ENCODE peak calls at places on chromosomes 1 and 21, in ten cellular contexts. C, R, A, T, E, B, X, J, Q and H are unnamed samples. For H3K4me1, the result is how much of the 10 kb centered on the place peaks cover.

GRCh38 chr21:27725916-27726315 is 759.0 kb upstream of the ADAMTS5 start:
- DNase-seq in C (no peak), R (no peak), A (no peak), T (no peak), E (no peak), B (no peak), X (no peak), J (no peak), Q (no peak), H (no peak)

GRCh38 chr1:246503341-246503740 is 3.7 kb downstream of the SMYD3 start:
- DNase-seq in C (no peak), R (no peak), A (no peak), T (no peak), E (no peak), B (no peak), X (peak), J (no peak), Q (no peak), H (no peak)

GRCh38 chr21:34517491-34518245 is 5.7 kb upstream of the KCNE1 start:
- DNase-seq in C (peak), R (no peak), A (no peak), T (no peak), E (no peak), B (peak), X (no peak), J (no peak), Q (peak), H (peak)

GRCh38 chr1:201562257-201562656 is 23.3 kb downstream of the NAV1 start:
- DNase-seq in C (no peak), R (no peak), A (no peak), T (no peak), E (no peak), B (no peak), X (peak), J (no peak), Q (no peak), H (no peak)

GRCh38 chr1:59674605-59675004 is 140.1 kb upstream of the HOOK1 start:
- DNase-seq in C (no peak), R (no peak), A (no peak), T (no peak), E (no peak), B (no peak), X (no peak), J (no peak), Q (no peak), H (no peak)

GRCh38 chr1:103109291-103109920 is 1.1 kb upstream of the COL11A1 start:
- DNase-seq in C (peak), R (no peak), A (peak), T (no peak), E (no peak), B (peak), X (peak), J (no peak), Q (peak), H (no peak)

GRCh38 chr21:34107606-34108005 is 34.2 kb downstream of the MRPS6 start:
- DNase-seq in C (no peak), R (no peak), A (no peak), T (no peak), E (no peak), B (no peak), X (no peak), J (no peak), Q (no peak), H (no peak)

GRCh38 chr1:196209265-196209664 is 399.0 kb downstream of the KCNT2 start:
- DNase-seq in C (no peak), R (no peak), A (no peak), T (no peak), E (no peak), B (no peak), X (no peak), J (no peak), Q (no peak), H (no peak)

GRCh38 chr1:239436286-239436685 is 49.9 kb downstream of the CHRM3 start:
- DNase-seq in C (no peak), R (no peak), A (no peak), T (no peak), E (no peak), B (no peak), X (no peak), J (no peak), Q (no peak), H (no peak)

GRCh38 chr1:3783651-3784474 is 11.3 kb downstream of the SMIM1 start:
- DNase-seq in C (no peak), R (peak), A (no peak), T (no peak), E (no peak), B (no peak), X (no peak), J (no peak), Q (no peak), H (no peak)

GRCh38 chr1:41488599-41488905 is 4.1 kb upstream of the EDN2 start:
- DNase-seq in C (no peak), R (no peak), A (no peak), T (no peak), E (no peak), B (no peak), X (no peak), J (no peak), Q (no peak), H (no peak)

GRCh38 chr1:159786966-159787365 is 6.2 kb downstream of the DUSP23 start:
- DNase-seq in C (no peak), R (no peak), A (no peak), T (no peak), E (no peak), B (no peak), X (no peak), J (no peak), Q (no peak), H (no peak)

GRCh38 chr1:202961220-202961880 is 3.2 kb upstream of the ADIPOR1 start:
- DNase-seq in C (no peak), R (no peak), A (no peak), T (no peak), E (no peak), B (no peak), X (no peak), J (no peak), Q (no peak), H (no peak)

GRCh38 chr1:237042467-237042891 is 495 bp downstream of the RYR2 start:
- DNase-seq in C (no peak), R (no peak), A (peak), T (no peak), E (no peak), B (peak), X (no peak), J (no peak), Q (peak), H (no peak)

GRCh38 chr1:160052943-160053342 is 17.0 kb downstream of the KCNJ10 start:
- DNase-seq in C (no peak), R (no peak), A (no peak), T (no peak), E (no peak), B (no peak), X (no peak), J (no peak), Q (no peak), H (no peak)

GRCh38 chr1:232628335-232629214 is 1.4 kb downstream of the SIPA1L2 start:
- DNase-seq in C (no peak), R (no peak), A (no peak), T (no peak), E (no peak), B (peak), X (peak), J (no peak), Q (no peak), H (no peak)

DNA sequence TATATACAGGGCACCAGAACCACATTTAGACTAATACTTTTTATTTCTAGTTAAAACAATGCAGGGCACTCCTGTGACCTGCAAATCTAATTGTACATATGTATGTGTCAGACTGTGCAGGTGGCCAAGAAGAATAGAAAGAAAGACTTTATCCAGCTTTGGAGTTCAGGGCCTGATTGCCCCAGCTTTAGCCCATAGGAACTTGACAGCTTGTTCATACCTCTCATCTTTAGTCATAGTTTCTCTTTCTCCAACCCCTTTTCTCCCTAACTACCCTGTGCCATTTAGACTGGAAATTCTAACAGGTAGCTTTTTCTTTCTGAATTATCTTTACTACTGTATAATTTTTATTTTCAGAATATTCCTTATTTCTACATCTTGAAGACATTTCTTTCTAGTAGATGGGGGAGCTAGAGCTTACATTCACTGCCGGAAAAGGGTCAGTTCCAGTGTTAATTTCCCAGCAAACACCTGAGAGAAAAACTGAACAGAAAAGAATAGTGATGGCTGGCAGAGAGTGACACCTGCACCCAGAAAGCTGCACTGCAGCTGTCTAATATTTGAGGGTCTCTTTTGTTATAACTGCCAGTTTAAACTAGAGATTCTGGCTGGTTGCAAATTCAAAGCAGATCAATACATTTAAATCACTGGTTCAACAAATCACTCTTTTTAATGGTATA is 8.4 kb downstream of the YBX1 start:
- DNase-seq in C (no peak), R (no peak), A (no peak), T (no peak), E (no peak), B (no peak), X (no peak), J (no peak), Q (no peak), H (no peak)
- H3K4me1 ChIP-seq in C (under half), R (under half), A (under half), T (under half), E (half or more), B (under half), X (under half), J (under half), Q (under half), H (half or more)

GRCh38 chr1:64891440-64891815 is 74.9 kb downstream of the JAK1 start:
- DNase-seq in C (no peak), R (no peak), A (no peak), T (no peak), E (no peak), B (no peak), X (no peak), J (no peak), Q (no peak), H (no peak)
- H3K4me1 ChIP-seq in C (under half), R (under half), A (under half), T (under half), E (half or more), B (under half), X (under half), J (under half), Q (under half), H (half or more)

GRCh38 chr1:40313329-40313957 is 3.6 kb downstream of the COL9A2 start:
- DNase-seq in C (no peak), R (no peak), A (no peak), T (no peak), E (no peak), B (no peak), X (no peak), J (peak), Q (no peak), H (no peak)
- H3K4me1 ChIP-seq in C (under half), R (under half), A (under half), T (under half), E (under half), B (under half), X (under half), J (under half), Q (under half), H (under half)

GRCh38 chr1:112530832-112531231 is 22.1 kb downstream of the WNT2B start:
- DNase-seq in C (no peak), R (no peak), A (no peak), T (no peak), E (no peak), B (no peak), X (no peak), J (no peak), Q (no peak), H (no peak)
- H3K4me1 ChIP-seq in C (under half), R (under half), A (under half), T (under half), E (under half), B (under half), X (under half), J (under half), Q (under half), H (under half)